ENCODE peak calls at places on chromosome 11, in seven cellular contexts. H, K, L, E, M, Y and A are unnamed samples.

GRCh38 chr11:131889760-131890620 is 519.6 kb downstream of the NTM start:
- DNase-seq in H (no peak), K (no peak), L (no peak), E (peak; percentile 23), M (no peak), Y (no peak), A (no peak)

GRCh38 chr11:59574467-59574866 is 41.1 kb downstream of the OSBP start:
- DNase-seq in H (no peak), K (no peak), L (no peak), E (no peak), M (no peak), Y (no peak), A (no peak)

GRCh38 chr11:65059959-65060824 is 1.8 kb upstream of the NAALADL1 start:
- DNase-seq in H (no peak), K (no peak), L (no peak), E (peak; percentile 9), M (no peak), Y (no peak), A (no peak)

GRCh38 chr11:76288166-76288978 is 82.1 kb upstream of the WNT11 start:
- DNase-seq in H (peak; percentile 29), K (no peak), L (no peak), E (no peak), M (no peak), Y (peak; percentile 16), A (peak; percentile 32)

GRCh38 chr11:83070878-83071640 is 638 bp downstream of the RAB30 start:
- DNase-seq in H (peak; percentile 57), K (peak; percentile 72), L (peak; percentile 22), E (peak; percentile 30), M (no peak), Y (peak; percentile 16), A (no peak)

GRCh38 chr11:73394416-73395296 is 18.5 kb downstream of the RELT start:
- DNase-seq in H (no peak), K (no peak), L (no peak), E (no peak), M (no peak), Y (no peak), A (no peak)

GRCh38 chr11:122517403-122518379 is 137.8 kb upstream of the UBASH3B start:
- DNase-seq in H (no peak), K (no peak), L (no peak), E (no peak), M (no peak), Y (no peak), A (no peak)

GRCh38 chr11:66465371-66466224 is 1.1 kb upstream of the PELI3 start:
- DNase-seq in H (no peak), K (no peak), L (no peak), E (no peak), M (no peak), Y (no peak), A (no peak)

GRCh38 chr11:125433454-125434121 is 62.5 kb downstream of the FEZ1 start:
- DNase-seq in H (no peak), K (peak; percentile 56), L (no peak), E (peak; percentile 67), M (no peak), Y (no peak), A (no peak)

GRCh38 chr11:19200410-19201201 is 1.2 kb downstream of the CSRP3 start:
- DNase-seq in H (no peak), K (no peak), L (no peak), E (peak; percentile 83), M (peak; percentile 11), Y (no peak), A (no peak)

GRCh38 chr11:4090258-4090657 is 4.3 kb upstream of the RRM1 start:
- DNase-seq in H (no peak), K (no peak), L (no peak), E (no peak), M (no peak), Y (no peak), A (no peak)

GRCh38 chr11:61384271-61385242 is 7.8 kb upstream of the TMEM216 start:
- DNase-seq in H (no peak), K (no peak), L (no peak), E (peak; percentile 68), M (no peak), Y (no peak), A (no peak)

GRCh38 chr11:132312161-132312560 is 941.7 kb downstream of the NTM start:
- DNase-seq in H (no peak), K (no peak), L (no peak), E (peak; percentile 56), M (peak; percentile 54), Y (no peak), A (peak; percentile 26)

GRCh38 chr11:79419120-79419519 is 21.7 kb downstream of the TENM4 start:
- DNase-seq in H (no peak), K (no peak), L (no peak), E (no peak), M (no peak), Y (no peak), A (no peak)

GRCh38 chr11:78372114-78372768 is 45.4 kb downstream of the GAB2 start:
- DNase-seq in H (no peak), K (no peak), L (no peak), E (no peak), M (no peak), Y (no peak), A (no peak)

GRCh38 chr11:33525789-33526188 is 174.8 kb downstream of the C11orf91 start:
- DNase-seq in H (no peak), K (no peak), L (no peak), E (no peak), M (no peak), Y (no peak), A (no peak)

GRCh38 chr11:62057069-62057468 is 66.7 kb upstream of the INCENP start:
- DNase-seq in H (no peak), K (no peak), L (no peak), E (no peak), M (no peak), Y (no peak), A (no peak)

GRCh38 chr11:69372589-69373250 is 78.8 kb downstream of the MYEOV start:
- DNase-seq in H (no peak), K (no peak), L (no peak), E (no peak), M (no peak), Y (no peak), A (no peak)

GRCh38 chr11:75351541-75352416 is at the start of gene ARRB1:
- DNase-seq in H (peak; percentile 63), K (peak; percentile 80), L (peak; percentile 30), E (peak; percentile 70), M (no peak), Y (peak; percentile 56), A (peak; percentile 47)

GRCh38 chr11:58898106-58898505 is 41.2 kb upstream of the GLYATL1 start:
- DNase-seq in H (no peak), K (no peak), L (no peak), E (no peak), M (no peak), Y (no peak), A (no peak)

GRCh38 chr11:132402056-132402684 is 1031.8 kb downstream of the NTM start:
- DNase-seq in H (no peak), K (no peak), L (no peak), E (peak; percentile 30), M (peak; percentile 29), Y (no peak), A (peak; percentile 59)

GRCh38 chr11:125959511-125959910 is 13.7 kb downstream of the VSIG10L2 start:
- DNase-seq in H (no peak), K (no peak), L (no peak), E (no peak), M (no peak), Y (no peak), A (no peak)

GRCh38 chr11:124961972-124962609 is 8.1 kb downstream of the CCDC15 start:
- DNase-seq in H (no peak), K (no peak), L (no peak), E (peak; percentile 88), M (peak; percentile 74), Y (no peak), A (peak; percentile 44)

GRCh38 chr11:124762624-124763155 is 600 bp upstream of the ESAM start:
- DNase-seq in H (peak; percentile 38), K (no peak), L (no peak), E (no peak), M (no peak), Y (no peak), A (no peak)

GRCh38 chr11:122104381-122104780 is 11.6 kb downstream of the BLID start:
- DNase-seq in H (no peak), K (no peak), L (no peak), E (no peak), M (no peak), Y (no peak), A (no peak)

GRCh38 chr11:12472401-12473065 is 95.2 kb downstream of the PARVA start:
- DNase-seq in H (no peak), K (no peak), L (no peak), E (peak; percentile 30), M (no peak), Y (no peak), A (no peak)

GRCh38 chr11:102734650-102735049 is 9.9 kb upstream of the MMP8 start:
- DNase-seq in H (no peak), K (no peak), L (no peak), E (no peak), M (no peak), Y (no peak), A (no peak)

GRCh38 chr11:35800970-35801953 is 138.7 kb downstream of the TRIM44 start:
- DNase-seq in H (no peak), K (no peak), L (no peak), E (no peak), M (no peak), Y (no peak), A (no peak)

GRCh38 chr11:78567209-78567608 is 7.5 kb downstream of the NARS2 start:
- DNase-seq in H (no peak), K (no peak), L (no peak), E (peak; percentile 42), M (no peak), Y (no peak), A (no peak)

GRCh38 chr11:108364159-108364558 is 103.2 kb downstream of the C11orf65 start:
- DNase-seq in H (no peak), K (no peak), L (no peak), E (no peak), M (peak; percentile 8), Y (no peak), A (no peak)

GRCh38 chr11:34773826-34774225 is 142.4 kb downstream of the APIP start:
- DNase-seq in H (no peak), K (no peak), L (no peak), E (peak; percentile 65), M (peak; percentile 6), Y (no peak), A (no peak)

GRCh38 chr11:65169164-65169641 is 830 bp upstream of the SPDYC start:
- DNase-seq in H (no peak), K (no peak), L (no peak), E (peak; percentile 69), M (no peak), Y (no peak), A (peak; percentile 41)

GRCh38 chr11:113408887-113409286 is 21.3 kb downstream of the ANKK1 start:
- DNase-seq in H (no peak), K (no peak), L (no peak), E (no peak), M (no peak), Y (no peak), A (no peak)

GRCh38 chr11:46865340-46865739 is 19.3 kb upstream of the CKAP5 start:
- DNase-seq in H (no peak), K (no peak), L (no peak), E (peak; percentile 66), M (peak; percentile 75), Y (no peak), A (no peak)

GRCh38 chr11:76237914-76238313 is 31.6 kb upstream of the WNT11 start:
- DNase-seq in H (no peak), K (no peak), L (no peak), E (no peak), M (no peak), Y (no peak), A (no peak)

GRCh38 chr11:112795142-112795815 is 165.9 kb upstream of the NCAM1 start:
- DNase-seq in H (no peak), K (no peak), L (no peak), E (peak; percentile 77), M (no peak), Y (no peak), A (no peak)